ENCODE peak calls at places on chromosomes 4 and X, in nine cellular contexts. J, W, K, P, V, U, N, C and T are unnamed samples.

GRCh38 chrX:48910926-48911406 is 480 bp downstream of the SLC35A2 start:
- DNase-seq in J (no peak), W (no peak), K (no peak), P (no peak), V (peak; percentile 45), U (peak; percentile 32), N (no peak), C (no peak), T (no peak)

GRCh38 chr4:47473351-47473750 is 9.8 kb upstream of the COMMD8 start:
- DNase-seq in J (no peak), W (no peak), K (no peak), P (no peak), V (no peak), U (no peak), N (no peak), C (no peak), T (no peak)

GRCh38 chrX:149453030-149453429 is 52.1 kb downstream of the IDS start:
- DNase-seq in J (no peak), W (no peak), K (no peak), P (peak; percentile 68), V (peak; percentile 25), U (no peak), N (peak; percentile 30), C (no peak), T (no peak)

GRCh38 chr4:104728380-104729122 is 233.9 kb upstream of the CXXC4 start:
- DNase-seq in J (no peak), W (no peak), K (no peak), P (peak; percentile 97), V (peak; percentile 96), U (no peak), N (peak; percentile 69), C (no peak), T (no peak)

GRCh38 chr4:76723373-76723772 is 174.6 kb downstream of the SOWAHB start:
- DNase-seq in J (no peak), W (no peak), K (no peak), P (peak; percentile 54), V (peak; percentile 25), U (no peak), N (peak; percentile 15), C (no peak), T (no peak)

GRCh38 chr4:10066206-10066605 is 44.9 kb upstream of the SLC2A9 start:
- DNase-seq in J (no peak), W (no peak), K (no peak), P (no peak), V (no peak), U (no peak), N (no peak), C (no peak), T (no peak)

GRCh38 chrX:28586891-28587635 is at the start of gene IL1RAPL1:
- DNase-seq in J (no peak), W (no peak), K (no peak), P (peak; percentile 48), V (peak; percentile 75), U (no peak), N (peak; percentile 72), C (no peak), T (no peak)

GRCh38 chr4:149897784-149898183 is 82.1 kb upstream of the IQCM start:
- DNase-seq in J (no peak), W (no peak), K (no peak), P (peak; percentile 51), V (peak; percentile 44), U (no peak), N (peak; percentile 34), C (no peak), T (no peak)

GRCh38 chr4:6464842-6465588 is 7.4 kb downstream of the PPP2R2C start:
- DNase-seq in J (no peak), W (peak; percentile 36), K (no peak), P (peak; percentile 35), V (no peak), U (peak; percentile 79), N (no peak), C (no peak), T (no peak)

GRCh38 chr4:152159773-152160172 is 376.1 kb downstream of the FBXW7 start:
- DNase-seq in J (no peak), W (no peak), K (no peak), P (no peak), V (no peak), U (no peak), N (no peak), C (no peak), T (no peak)

GRCh38 chrX:10781847-10782530 is 161.6 kb upstream of the MID1 start:
- DNase-seq in J (no peak), W (no peak), K (no peak), P (no peak), V (no peak), U (no peak), N (no peak), C (no peak), T (no peak)

GRCh38 chr4:99816611-99817309 is at the start of gene DAPP1:
- DNase-seq in J (no peak), W (peak; percentile 70), K (no peak), P (peak; percentile 94), V (no peak), U (no peak), N (no peak), C (peak; percentile 78), T (peak; percentile 15)

GRCh38 chr4:11313157-11313943 is 115.3 kb downstream of the HS3ST1 start:
- DNase-seq in J (no peak), W (no peak), K (no peak), P (peak; percentile 31), V (peak; percentile 6), U (no peak), N (no peak), C (no peak), T (no peak)

GRCh38 chrX:121308276-121308805 is 260.9 kb downstream of the GLUD2 start:
- DNase-seq in J (no peak), W (no peak), K (peak; percentile 26), P (peak; percentile 66), V (peak; percentile 76), U (no peak), N (peak; percentile 61), C (no peak), T (no peak)

GRCh38 chr4:119314356-119314755 is 7.6 kb downstream of the FABP2 start:
- DNase-seq in J (no peak), W (no peak), K (no peak), P (peak; percentile 63), V (peak; percentile 65), U (no peak), N (peak; percentile 29), C (peak; percentile 35), T (no peak)

GRCh38 chr4:130648570-130648969 is 1552.6 kb downstream of the C4orf33 start:
- DNase-seq in J (no peak), W (no peak), K (no peak), P (no peak), V (no peak), U (no peak), N (no peak), C (no peak), T (no peak)

GRCh38 chrX:10077425-10078188 is 79.2 kb upstream of the CLCN4 start:
- DNase-seq in J (no peak), W (no peak), K (no peak), P (no peak), V (peak; percentile 43), U (no peak), N (peak; percentile 13), C (peak; percentile 13), T (no peak)

GRCh38 chr4:52212751-52213150 is 161.6 kb downstream of the SPATA18 start:
- DNase-seq in J (no peak), W (no peak), K (no peak), P (no peak), V (no peak), U (no peak), N (no peak), C (no peak), T (no peak)

GRCh38 chrX:150044556-150044955 is 106.3 kb upstream of the EOLA2 start:
- DNase-seq in J (no peak), W (no peak), K (no peak), P (no peak), V (no peak), U (no peak), N (peak; percentile 30), C (no peak), T (no peak)

GRCh38 chr4:24511371-24512063 is 72.8 kb downstream of the DHX15 start:
- DNase-seq in J (no peak), W (no peak), K (no peak), P (no peak), V (no peak), U (no peak), N (no peak), C (no peak), T (no peak)

GRCh38 chr4:169416997-169417396 is 146.2 kb upstream of the SH3RF1 start:
- DNase-seq in J (no peak), W (no peak), K (no peak), P (no peak), V (peak; percentile 76), U (no peak), N (no peak), C (no peak), T (no peak)